ENCODE peak calls at places on chromosome 15, in ten cellular contexts. S, Z, K, M, G, V, P, Y, N and R are unnamed samples.

GRCh38 chr15:60507596-60508424 is 28.9 kb upstream of the ICE2 start:
- DNase-seq in S (peak), Z (peak), K (peak), M (no peak), G (peak), V (no peak), P (peak), Y (peak), N (peak), R (peak)

GRCh38 chr15:80431635-80432034 is 27.5 kb downstream of the ARNT2 start:
- DNase-seq in S (no peak), Z (no peak), K (no peak), M (no peak), G (no peak), V (no peak), P (no peak), Y (no peak), N (no peak), R (no peak)

GRCh38 chr15:48946088-48946839 is 17.5 kb downstream of the SHC4 start:
- DNase-seq in S (no peak), Z (no peak), K (no peak), M (no peak), G (peak), V (no peak), P (peak), Y (peak), N (peak), R (no peak)

GRCh38 chr15:74892313-74892712 is 2.5 kb downstream of the MPI start:
- DNase-seq in S (no peak), Z (no peak), K (no peak), M (no peak), G (no peak), V (no peak), P (no peak), Y (no peak), N (no peak), R (no peak)

GRCh38 chr15:59794229-59794886 is 105.2 kb upstream of the BNIP2 start:
- DNase-seq in S (no peak), Z (no peak), K (no peak), M (no peak), G (no peak), V (no peak), P (no peak), Y (no peak), N (no peak), R (no peak)

GRCh38 chr15:79978694-79979519 is 7.9 kb upstream of the BCL2A1 start:
- DNase-seq in S (no peak), Z (no peak), K (peak), M (no peak), G (peak), V (no peak), P (peak), Y (peak), N (peak), R (no peak)

GRCh38 chr15:40097968-40098476 is 10.7 kb downstream of the BMF start:
- DNase-seq in S (no peak), Z (no peak), K (no peak), M (no peak), G (peak), V (no peak), P (peak), Y (no peak), N (no peak), R (no peak)

GRCh38 chr15:65980824-65981456 is 111.6 kb downstream of the RAB11A start:
- DNase-seq in S (peak), Z (no peak), K (peak), M (peak), G (peak), V (peak), P (peak), Y (peak), N (peak), R (no peak)

GRCh38 chr15:60214201-60214600 is 183.6 kb downstream of the ANXA2 start:
- DNase-seq in S (no peak), Z (no peak), K (no peak), M (no peak), G (no peak), V (no peak), P (no peak), Y (no peak), N (no peak), R (no peak)

GRCh38 chr15:78264304-78265136 is at the start of gene DNAJA4:
- DNase-seq in S (peak), Z (no peak), K (peak), M (peak), G (no peak), V (peak), P (peak), Y (peak), N (no peak), R (peak)

GRCh38 chr15:35054380-35054779 is 30.7 kb downstream of the NANOGP8 start:
- DNase-seq in S (no peak), Z (no peak), K (no peak), M (no peak), G (no peak), V (no peak), P (peak), Y (peak), N (no peak), R (no peak)

GRCh38 chr15:73928971-73929627 is 2.8 kb downstream of the LOXL1 start:
- DNase-seq in S (no peak), Z (no peak), K (no peak), M (no peak), G (no peak), V (no peak), P (peak), Y (no peak), N (no peak), R (no peak)

GRCh38 chr15:70093481-70094309 is 4.0 kb downstream of the TLE3 start:
- DNase-seq in S (peak), Z (no peak), K (peak), M (no peak), G (no peak), V (no peak), P (peak), Y (peak), N (no peak), R (no peak)

GRCh38 chr15:25770031-25770430 is 93.1 kb downstream of the ATP10A start:
- DNase-seq in S (no peak), Z (no peak), K (no peak), M (no peak), G (no peak), V (no peak), P (no peak), Y (no peak), N (no peak), R (no peak)

GRCh38 chr15:91887921-91888373 is 34.4 kb downstream of the SLCO3A1 start:
- DNase-seq in S (no peak), Z (no peak), K (no peak), M (no peak), G (no peak), V (no peak), P (peak), Y (no peak), N (no peak), R (no peak)

GRCh38 chr15:78872155-78872971 is at the start of gene MORF4L1:
- DNase-seq in S (peak), Z (peak), K (peak), M (peak), G (peak), V (peak), P (peak), Y (peak), N (peak), R (peak)

GRCh38 chr15:90036343-90036742 is 35.2 kb downstream of the ZNF710 start:
- DNase-seq in S (no peak), Z (no peak), K (no peak), M (peak), G (no peak), V (no peak), P (no peak), Y (no peak), N (no peak), R (no peak)

GRCh38 chr15:69298697-69299441 is at the start of gene PAQR5:
- DNase-seq in S (peak), Z (no peak), K (no peak), M (no peak), G (peak), V (no peak), P (peak), Y (no peak), N (no peak), R (no peak)

GRCh38 chr15:57061696-57062095 is 143.3 kb downstream of the TCF12 start:
- DNase-seq in S (no peak), Z (no peak), K (no peak), M (no peak), G (no peak), V (no peak), P (peak), Y (no peak), N (peak), R (no peak)

GRCh38 chr15:87597346-87598052 is 659.0 kb downstream of the NTRK3 start:
- DNase-seq in S (no peak), Z (no peak), K (no peak), M (no peak), G (no peak), V (no peak), P (no peak), Y (peak), N (no peak), R (no peak)

GRCh38 chr15:71660501-71660900 is 149.9 kb upstream of the NR2E3 start:
- DNase-seq in S (peak), Z (no peak), K (no peak), M (no peak), G (no peak), V (no peak), P (no peak), Y (no peak), N (no peak), R (no peak)

GRCh38 chr15:101445562-101446526 is 43.7 kb downstream of the PCSK6 start:
- DNase-seq in S (no peak), Z (no peak), K (no peak), M (peak), G (peak), V (no peak), P (peak), Y (peak), N (peak), R (no peak)

GRCh38 chr15:49865925-49866757 is 245.3 kb downstream of the DTWD1 start:
- DNase-seq in S (no peak), Z (no peak), K (no peak), M (no peak), G (no peak), V (no peak), P (peak), Y (peak), N (no peak), R (no peak)

GRCh38 chr15:62603757-62604156 is 438.7 kb upstream of the C2CD4B start:
- DNase-seq in S (no peak), Z (no peak), K (no peak), M (no peak), G (no peak), V (no peak), P (peak), Y (peak), N (no peak), R (no peak)

GRCh38 chr15:80531388-80532184 is 127.4 kb downstream of the ARNT2 start:
- DNase-seq in S (no peak), Z (no peak), K (no peak), M (no peak), G (no peak), V (no peak), P (no peak), Y (peak), N (no peak), R (no peak)

GRCh38 chr15:81002254-81003022 is 1.7 kb downstream of the TLNRD1 start:
- DNase-seq in S (no peak), Z (no peak), K (peak), M (no peak), G (no peak), V (no peak), P (peak), Y (no peak), N (no peak), R (no peak)

GRCh38 chr15:42490246-42490742 is 647 bp downstream of the ZNF106 start:
- DNase-seq in S (no peak), Z (no peak), K (no peak), M (no peak), G (peak), V (no peak), P (no peak), Y (no peak), N (peak), R (no peak)

GRCh38 chr15:59304807-59305206 is 67.9 kb downstream of the MYO1E start:
- DNase-seq in S (no peak), Z (no peak), K (no peak), M (no peak), G (no peak), V (no peak), P (no peak), Y (no peak), N (no peak), R (no peak)

GRCh38 chr15:98599911-98600685 is 48.2 kb upstream of the IGF1R start:
- DNase-seq in S (no peak), Z (no peak), K (peak), M (no peak), G (no peak), V (no peak), P (no peak), Y (peak), N (peak), R (no peak)

GRCh38 chr15:70833897-70834765 is 19.8 kb downstream of the LARP6 start:
- DNase-seq in S (no peak), Z (no peak), K (no peak), M (no peak), G (peak), V (no peak), P (peak), Y (peak), N (peak), R (no peak)

GRCh38 chr15:71221417-71221816 is 106.1 kb downstream of the THSD4 start:
- DNase-seq in S (no peak), Z (no peak), K (no peak), M (no peak), G (no peak), V (no peak), P (no peak), Y (no peak), N (no peak), R (no peak)

GRCh38 chr15:78242128-78242527 is 7.8 kb upstream of the ACSBG1 start:
- DNase-seq in S (no peak), Z (no peak), K (no peak), M (peak), G (peak), V (no peak), P (peak), Y (no peak), N (no peak), R (no peak)

GRCh38 chr15:85488997-85489396 is 108.6 kb downstream of the AKAP13 start:
- DNase-seq in S (no peak), Z (no peak), K (no peak), M (no peak), G (no peak), V (no peak), P (no peak), Y (no peak), N (no peak), R (no peak)